ENCODE peak calls at places on chromosomes 3 and 15, in four cellular contexts. C is AG10803, A is pancreas, W is A549. B is an unnamed sample.

GRCh38 chr15:92662797-92663196 is 7.2 kb upstream of the FAM174B start:
- DNase-seq in C (no peak), A (no peak), W (no peak), B (no peak)

GRCh38 chr3:132536442-132537153 is 60.5 kb upstream of the ACKR4 start:
- DNase-seq in C (no peak), A (no peak), W (no peak), B (peak)

GRCh38 chr3:38823722-38824121 is 7.7 kb upstream of the SCN10A start:
- DNase-seq in C (no peak), A (no peak), W (no peak), B (no peak)

GRCh38 chr15:85097706-85098105 is 116.0 kb downstream of the PDE8A start:
- DNase-seq in C (no peak), A (no peak), W (peak), B (no peak)

GRCh38 chr3:10010546-10011465 is 15.4 kb upstream of the FANCD2 start:
- DNase-seq in C (peak), A (peak), W (peak), B (peak)

GRCh38 chr3:171129827-171130226 is 103.3 kb upstream of the SLC2A2 start:
- DNase-seq in C (peak), A (no peak), W (no peak), B (peak)

GRCh38 chr15:80343610-80344009 is 60.6 kb upstream of the ARNT2 start:
- DNase-seq in C (no peak), A (no peak), W (no peak), B (no peak)

GRCh38 chr3:165254812-165255211 is 58.6 kb upstream of the SLITRK3 start:
- DNase-seq in C (peak), A (no peak), W (peak), B (peak)

GRCh38 chr15:91566116-91566515 is 287.4 kb upstream of the SLCO3A1 start:
- DNase-seq in C (no peak), A (no peak), W (no peak), B (no peak)

GRCh38 chr3:99817047-99817436 is 620 bp upstream of the CMSS1 start:
- DNase-seq in C (no peak), A (peak), W (no peak), B (no peak)

GRCh38 chr15:73983211-73983727 is 8.8 kb downstream of the STOML1 start:
- DNase-seq in C (peak), A (no peak), W (no peak), B (no peak)

GRCh38 chr3:161069441-161070251 is 35.5 kb downstream of the B3GALNT1 start:
- DNase-seq in C (peak), A (peak), W (peak), B (no peak)

GRCh38 chr3:66363133-66363532 is 137.7 kb downstream of the LRIG1 start:
- DNase-seq in C (no peak), A (no peak), W (no peak), B (no peak)

GRCh38 chr3:40741729-40742128 is 217.0 kb downstream of the ZNF621 start:
- DNase-seq in C (peak), A (no peak), W (peak), B (no peak)

GRCh38 chr3:72316501-72317279 is 531.6 kb downstream of the SHQ1 start:
- DNase-seq in C (no peak), A (no peak), W (no peak), B (no peak)

GRCh38 chr3:64145438-64145837 is 79.8 kb downstream of the PRICKLE2 start:
- DNase-seq in C (no peak), A (no peak), W (no peak), B (no peak)

GRCh38 chr3:129829640-129830039 is 63.9 kb downstream of the TMCC1 start:
- DNase-seq in C (peak), A (peak), W (peak), B (peak)

GRCh38 chr3:159877924-159878323 is 110.7 kb upstream of the IL12A start:
- DNase-seq in C (no peak), A (no peak), W (peak), B (no peak)

GRCh38 chr3:189570916-189571315 is 60.3 kb upstream of the TP63 start:
- DNase-seq in C (no peak), A (no peak), W (no peak), B (no peak)

GRCh38 chr3:198071602-198072285 is 111.7 kb downstream of the LMLN start:
- DNase-seq in C (peak), A (no peak), W (peak), B (peak)

GRCh38 chr3:126959921-126960603 is 22.9 kb upstream of the PLXNA1 start:
- DNase-seq in C (peak), A (no peak), W (peak), B (peak)

GRCh38 chr3:71728632-71729342 is 3.6 kb upstream of the EIF4E3 start:
- DNase-seq in C (no peak), A (no peak), W (peak), B (no peak)

GRCh38 chr3:48929358-48930035 is 10.9 kb downstream of the ARIH2 start:
- DNase-seq in C (no peak), A (no peak), W (no peak), B (no peak)

GRCh38 chr3:72123908-72124441 is 339.0 kb upstream of the PROK2 start:
- DNase-seq in C (peak), A (peak), W (peak), B (peak)

GRCh38 chr15:61839541-61839940 is 220.7 kb downstream of the VPS13C start:
- DNase-seq in C (no peak), A (no peak), W (no peak), B (no peak)

GRCh38 chr3:119311191-119311925 is 17.2 kb downstream of the ARHGAP31 start:
- DNase-seq in C (peak), A (no peak), W (peak), B (no peak)

GRCh38 chr3:15505412-15506165 is 15.9 kb downstream of the COLQ start:
- DNase-seq in C (no peak), A (no peak), W (no peak), B (no peak)

GRCh38 chr3:49901351-49902339 is 2.0 kb downstream of the MST1R start:
- DNase-seq in C (peak), A (no peak), W (no peak), B (no peak)

GRCh38 chr3:138649134-138649533 is 40.6 kb downstream of the FAIM start:
- DNase-seq in C (no peak), A (no peak), W (no peak), B (no peak)

GRCh38 chr15:56988219-56988618 is 69.8 kb downstream of the TCF12 start:
- DNase-seq in C (no peak), A (no peak), W (no peak), B (no peak)

GRCh38 chr15:72217216-72217615 is 13.8 kb downstream of the PKM start:
- DNase-seq in C (no peak), A (no peak), W (no peak), B (no peak)

GRCh38 chr3:142098974-142099373 is 50.4 kb downstream of the TFDP2 start:
- DNase-seq in C (no peak), A (no peak), W (no peak), B (no peak)

GRCh38 chr3:129015388-129016105 is 14.4 kb downstream of the EFCC1 start:
- DNase-seq in C (no peak), A (no peak), W (no peak), B (no peak)

GRCh38 chr3:1587426-1587825 is 494.6 kb downstream of the CNTN6 start:
- DNase-seq in C (no peak), A (no peak), W (no peak), B (no peak)

GRCh38 chr15:60001642-60002527 is 2.2 kb upstream of the FOXB1 start:
- DNase-seq in C (no peak), A (no peak), W (no peak), B (no peak)

GRCh38 chr15:67146875-67147381 is 81.5 kb downstream of the SMAD3 start:
- DNase-seq in C (peak), A (no peak), W (peak), B (peak)

GRCh38 chr3:140532793-140533330 is 145.0 kb upstream of the TRIM42 start:
- DNase-seq in C (no peak), A (no peak), W (no peak), B (no peak)

GRCh38 chr3:11021611-11022011 is 29.1 kb downstream of the SLC6A1 start:
- DNase-seq in C (no peak), A (no peak), W (no peak), B (no peak)

B was measured in HepG2.